ENCODE peak calls at places on chromosomes 4 and X, in four cellular contexts. T is AG04450, O is C1 segment of cervical spinal cord, F is GM04504. N is an unnamed sample.

GRCh38 chr4:111070390-111070789 is 447.5 kb upstream of the PITX2 start:
- DNase-seq in T (no peak), O (no peak), F (no peak), N (no peak)

GRCh38 chrX:37712458-37712857 is 26.9 kb downstream of the XK start:
- DNase-seq in T (no peak), O (no peak), F (no peak), N (no peak)

GRCh38 chrX:10062980-10063379 is 93.8 kb upstream of the CLCN4 start:
- DNase-seq in T (no peak), O (no peak), F (no peak), N (no peak)

GRCh38 chr4:1239949-1240305 is 9.0 kb downstream of the CTBP1 start:
- DNase-seq in T (no peak), O (no peak), F (no peak), N (no peak)

GRCh38 chr4:88017516-88018302 is 10.3 kb downstream of the PKD2 start:
- DNase-seq in T (peak; percentile 83), O (no peak), F (peak; percentile 90), N (peak; percentile 88)

GRCh38 chr4:38097818-38098217 is 137.6 kb downstream of the PTTG2 start:
- DNase-seq in T (no peak), O (no peak), F (no peak), N (no peak)

GRCh38 chrX:44943007-44943406 is 70.0 kb downstream of the KDM6A start:
- DNase-seq in T (no peak), O (no peak), F (no peak), N (no peak)

GRCh38 chr4:85842540-85842939 is 367.6 kb downstream of the ARHGAP24 start:
- DNase-seq in T (no peak), O (no peak), F (no peak), N (no peak)

GRCh38 chr4:119139316-119139715 is 3.7 kb downstream of the MYOZ2 start:
- DNase-seq in T (no peak), O (no peak), F (no peak), N (no peak)

GRCh38 chr4:183888564-183888963 is 16.5 kb upstream of the STOX2 start:
- DNase-seq in T (no peak), O (no peak), F (no peak), N (no peak)

GRCh38 chr4:179076865-179077264 is 1634.6 kb upstream of the AGA start:
- DNase-seq in T (no peak), O (no peak), F (no peak), N (no peak)

GRCh38 chr4:110945600-110945999 is 322.7 kb upstream of the PITX2 start:
- DNase-seq in T (no peak), O (no peak), F (no peak), N (no peak)

GRCh38 chrX:153782324-153782723 is 1.5 kb downstream of the SRPK3 start:
- DNase-seq in T (no peak), O (no peak), F (no peak), N (no peak)

GRCh38 chr4:183823394-183823793 is 81.7 kb upstream of the STOX2 start:
- DNase-seq in T (no peak), O (no peak), F (peak; percentile 10), N (no peak)

GRCh38 chrX:120790118-120790517 is 85.5 kb downstream of the CT47B1 start:
- DNase-seq in T (peak; percentile 29), O (no peak), F (peak; percentile 61), N (no peak)

GRCh38 chr4:171266666-171267065 is 546.5 kb upstream of the GALNTL6 start:
- DNase-seq in T (no peak), O (no peak), F (no peak), N (no peak)

GRCh38 chr4:123327846-123328447 is 68.6 kb upstream of the SPRY1 start:
- DNase-seq in T (no peak), O (no peak), F (no peak), N (no peak)

GRCh38 chr4:182578402-182578801 is 335.2 kb downstream of the TENM3 start:
- DNase-seq in T (peak; percentile 37), O (no peak), F (peak; percentile 29), N (peak; percentile 33)

GRCh38 chr4:78517050-78517652 is 34.4 kb upstream of the ANXA3 start:
- DNase-seq in T (no peak), O (no peak), F (peak; percentile 19), N (no peak)

GRCh38 chrX:152898442-152898841 is 575 bp downstream of the ZNF185 start:
- DNase-seq in T (no peak), O (no peak), F (no peak), N (no peak)

GRCh38 chrX:23637187-23637586 is 30.1 kb upstream of the PRDX4 start:
- DNase-seq in T (no peak), O (no peak), F (no peak), N (no peak)

GRCh38 chrX:103464774-103465117 is 54.5 kb downstream of the RAB40A start:
- DNase-seq in T (peak; percentile 52), O (peak; percentile 0), F (peak; percentile 42), N (no peak)

N was measured in BJ.